ENCODE peak calls at places on chromosomes 13 and 19, in nine cellular contexts. X, A, N, D, B, Q, T, C and Y are unnamed samples.

GRCh38 chr13:75186384-75186783 is 295.6 kb downstream of the TBC1D4 start:
- DNase-seq in X (no peak), A (no peak), N (no peak), D (no peak), B (no peak), Q (no peak), T (no peak), C (no peak), Y (no peak)

GRCh38 chr13:24632382-24633121 is 47.7 kb upstream of the ATP12A start:
- DNase-seq in X (no peak), A (no peak), N (no peak), D (no peak), B (no peak), Q (no peak), T (no peak), C (no peak), Y (no peak)

GRCh38 chr19:5141926-5142724 is 173.2 kb downstream of the KDM4B start:
- DNase-seq in X (no peak), A (no peak), N (no peak), D (no peak), B (no peak), Q (no peak), T (no peak), C (no peak), Y (no peak)

GRCh38 chr19:38801359-38802095 is 11.2 kb downstream of the LGALS4 start:
- DNase-seq in X (no peak), A (no peak), N (no peak), D (no peak), B (no peak), Q (no peak), T (no peak), C (no peak), Y (no peak)

GRCh38 chr19:4722671-4723464 is 774 bp downstream of the DPP9 start:
- DNase-seq in X (no peak), A (no peak), N (no peak), D (no peak), B (peak), Q (peak), T (no peak), C (no peak), Y (peak)

GRCh38 chr13:26619321-26619720 is 61.8 kb downstream of the WASF3 start:
- DNase-seq in X (no peak), A (no peak), N (no peak), D (no peak), B (no peak), Q (no peak), T (no peak), C (no peak), Y (no peak)

GRCh38 chr19:15457701-15458484 is 6.5 kb downstream of the RASAL3 start:
- DNase-seq in X (no peak), A (no peak), N (no peak), D (no peak), B (no peak), Q (no peak), T (no peak), C (no peak), Y (no peak)

GRCh38 chr13:23505007-23505406 is 65.2 kb upstream of the TNFRSF19 start:
- DNase-seq in X (no peak), A (peak), N (no peak), D (no peak), B (no peak), Q (no peak), T (no peak), C (no peak), Y (no peak)

GRCh38 chr19:18809149-18809978 is 18.3 kb upstream of the COMP start:
- DNase-seq in X (no peak), A (peak), N (no peak), D (no peak), B (peak), Q (peak), T (no peak), C (no peak), Y (no peak)

GRCh38 chr13:34179481-34179880 is 361.5 kb downstream of the RFC3 start:
- DNase-seq in X (no peak), A (no peak), N (no peak), D (no peak), B (no peak), Q (no peak), T (no peak), C (no peak), Y (no peak)

GRCh38 chr19:524062-524674 is 7.4 kb upstream of the CDC34 start:
- DNase-seq in X (no peak), A (no peak), N (peak), D (no peak), B (no peak), Q (no peak), T (no peak), C (no peak), Y (no peak)

GRCh38 chr13:109447667-109448066 is 338.7 kb downstream of the IRS2 start:
- DNase-seq in X (no peak), A (no peak), N (no peak), D (no peak), B (no peak), Q (no peak), T (no peak), C (peak), Y (no peak)

GRCh38 chr13:110984392-110984791 is 69.5 kb upstream of the ANKRD10 start:
- DNase-seq in X (no peak), A (no peak), N (no peak), D (no peak), B (no peak), Q (no peak), T (no peak), C (no peak), Y (no peak)

GRCh38 chr19:54572696-54573311 is 786 bp upstream of the LILRA2 start:
- DNase-seq in X (no peak), A (no peak), N (no peak), D (no peak), B (peak), Q (no peak), T (no peak), C (no peak), Y (no peak)

GRCh38 chr19:42683917-42684513 is 56.3 kb downstream of the PSG3 start:
- DNase-seq in X (no peak), A (peak), N (no peak), D (no peak), B (no peak), Q (no peak), T (no peak), C (peak), Y (peak)

GRCh38 chr13:69040898-69041297 is 1066.7 kb upstream of the ATXN8OS start:
- DNase-seq in X (no peak), A (no peak), N (no peak), D (no peak), B (no peak), Q (no peak), T (no peak), C (no peak), Y (no peak)

GRCh38 chr19:35782589-35782988 is 7.2 kb downstream of the ARHGAP33 start:
- DNase-seq in X (no peak), A (no peak), N (no peak), D (no peak), B (no peak), Q (no peak), T (no peak), C (no peak), Y (no peak)

GRCh38 chr13:25973576-25973975 is 78.2 kb downstream of the SHISA2 start:
- DNase-seq in X (peak), A (no peak), N (peak), D (no peak), B (no peak), Q (no peak), T (no peak), C (no peak), Y (no peak)

GRCh38 chr13:40613192-40613818 is 53.1 kb downstream of the FOXO1 start:
- DNase-seq in X (peak), A (peak), N (no peak), D (peak), B (no peak), Q (peak), T (no peak), C (no peak), Y (no peak)

GRCh38 chr19:18086590-18087138 is at the start of gene IL12RB1:
- DNase-seq in X (peak), A (no peak), N (no peak), D (peak), B (no peak), Q (no peak), T (peak), C (no peak), Y (no peak)

GRCh38 chr19:44447864-44448674 is at the start of gene ZNF229:
- DNase-seq in X (peak), A (peak), N (peak), D (peak), B (peak), Q (peak), T (peak), C (peak), Y (peak)

GRCh38 chr13:91351980-91352379 is 4.5 kb downstream of the MIR17HG start:
- DNase-seq in X (no peak), A (peak), N (no peak), D (no peak), B (no peak), Q (no peak), T (no peak), C (no peak), Y (no peak)

GRCh38 chr19:14526423-14526822 is 3.0 kb upstream of the TECR start:
- DNase-seq in X (no peak), A (no peak), N (no peak), D (no peak), B (no peak), Q (no peak), T (no peak), C (no peak), Y (no peak)

GRCh38 chr13:77026255-77026782 is 640 bp downstream of the FBXL3 start:
- DNase-seq in X (peak), A (peak), N (peak), D (peak), B (peak), Q (peak), T (peak), C (peak), Y (peak)

GRCh38 chr19:43624933-43625332 is 5.5 kb upstream of the ZNF428 start:
- DNase-seq in X (peak), A (no peak), N (no peak), D (peak), B (no peak), Q (peak), T (peak), C (peak), Y (peak)

GRCh38 chr13:80871481-80871880 is 530.6 kb upstream of the SPRY2 start:
- DNase-seq in X (no peak), A (peak), N (no peak), D (no peak), B (no peak), Q (no peak), T (no peak), C (no peak), Y (no peak)

GRCh38 chr13:46906440-46906839 is 9.6 kb upstream of the HTR2A start:
- DNase-seq in X (no peak), A (no peak), N (no peak), D (no peak), B (no peak), Q (no peak), T (no peak), C (no peak), Y (no peak)

GRCh38 chr19:4967738-4968461 is 1.0 kb upstream of the KDM4B start:
- DNase-seq in X (no peak), A (peak), N (no peak), D (no peak), B (no peak), Q (no peak), T (no peak), C (no peak), Y (peak)

GRCh38 chr13:98187862-98188261 is 10.8 kb upstream of the RNF113B start:
- DNase-seq in X (no peak), A (peak), N (no peak), D (no peak), B (no peak), Q (no peak), T (no peak), C (no peak), Y (no peak)